ENCODE peak calls at places on chromosomes 11 and 22, in seven cellular contexts. One of them, this sample, is unnamed.

GRCh38 chr22:24592144-24592845 is 578 bp downstream of the LRRC75B start:
- DNase-seq in HCT116: no peak
- DNase-seq in HepG2: no peak
- DNase-seq in endothelial cell of umbilical vein: peak; percentile 8
- DNase-seq in K562: no peak
- DNase-seq in SK-N-SH: no peak
- DNase-seq in H1: no peak
- DNase-seq in this sample: no peak

GRCh38 chr22:47177334-47177815 is 414.9 kb downstream of the TBC1D22A start:
- DNase-seq in HCT116: no peak
- DNase-seq in HepG2: no peak
- DNase-seq in endothelial cell of umbilical vein: no peak
- DNase-seq in K562: no peak
- DNase-seq in SK-N-SH: no peak
- DNase-seq in H1: no peak
- DNase-seq in this sample: no peak

GRCh38 chr22:36971726-36972125 is 47.5 kb downstream of the TST start:
- DNase-seq in HCT116: no peak
- DNase-seq in HepG2: no peak
- DNase-seq in endothelial cell of umbilical vein: no peak
- DNase-seq in K562: no peak
- DNase-seq in SK-N-SH: no peak
- DNase-seq in H1: no peak
- DNase-seq in this sample: no peak

GRCh38 chr11:69614085-69614484 is 26.9 kb upstream of the CCND1 start:
- DNase-seq in HCT116: no peak
- DNase-seq in HepG2: no peak
- DNase-seq in endothelial cell of umbilical vein: no peak
- DNase-seq in K562: no peak
- DNase-seq in SK-N-SH: no peak
- DNase-seq in H1: no peak
- DNase-seq in this sample: no peak

GRCh38 chr11:133828861-133829260 is 16.5 kb downstream of the SPATA19 start:
- DNase-seq in HCT116: no peak
- DNase-seq in HepG2: no peak
- DNase-seq in endothelial cell of umbilical vein: no peak
- DNase-seq in K562: no peak
- DNase-seq in SK-N-SH: no peak
- DNase-seq in H1: no peak
- DNase-seq in this sample: no peak

GRCh38 chr11:71420455-71421241 is 27.5 kb downstream of the DHCR7 start:
- DNase-seq in HCT116: peak; percentile 56
- DNase-seq in HepG2: peak; percentile 48
- DNase-seq in endothelial cell of umbilical vein: peak; percentile 32
- DNase-seq in K562: peak; percentile 66
- DNase-seq in SK-N-SH: peak; percentile 63
- DNase-seq in H1: peak; percentile 44
- DNase-seq in this sample: peak; percentile 40

GRCh38 chr11:19374189-19374588 is 133.4 kb upstream of the E2F8 start:
- DNase-seq in HCT116: no peak
- DNase-seq in HepG2: no peak
- DNase-seq in endothelial cell of umbilical vein: peak; percentile 77
- DNase-seq in K562: no peak
- DNase-seq in SK-N-SH: no peak
- DNase-seq in H1: no peak
- DNase-seq in this sample: no peak

GRCh38 chr11:129937592-129938238 is 42.3 kb upstream of the NFRKB start:
- DNase-seq in HCT116: no peak
- DNase-seq in HepG2: no peak
- DNase-seq in endothelial cell of umbilical vein: no peak
- DNase-seq in K562: no peak
- DNase-seq in SK-N-SH: no peak
- DNase-seq in H1: no peak
- DNase-seq in this sample: no peak

GRCh38 chr22:27698830-27699229 is 102.7 kb downstream of the MN1 start:
- DNase-seq in HCT116: no peak
- DNase-seq in HepG2: no peak
- DNase-seq in endothelial cell of umbilical vein: no peak
- DNase-seq in K562: no peak
- DNase-seq in SK-N-SH: no peak
- DNase-seq in H1: no peak
- DNase-seq in this sample: no peak

GRCh38 chr22:37442537-37442936 is 15.3 kb upstream of the ELFN2 start:
- DNase-seq in HCT116: peak; percentile 67
- DNase-seq in HepG2: peak; percentile 18
- DNase-seq in endothelial cell of umbilical vein: no peak
- DNase-seq in K562: no peak
- DNase-seq in SK-N-SH: no peak
- DNase-seq in H1: no peak
- DNase-seq in this sample: no peak

GRCh38 chr11:5690736-5691135 is 1.1 kb downstream of the TRIM22 start:
- DNase-seq in HCT116: no peak
- DNase-seq in HepG2: no peak
- DNase-seq in endothelial cell of umbilical vein: peak; percentile 72
- DNase-seq in K562: no peak
- DNase-seq in SK-N-SH: no peak
- DNase-seq in H1: no peak
- DNase-seq in this sample: no peak
- H3K9ac ChIP-seq in HCT116: no peak overlapping the region
- H3K9ac ChIP-seq in HepG2: no peak overlapping the region
- H3K9ac ChIP-seq in endothelial cell of umbilical vein: peak overlapping the region; percentile 98
- H3K9ac ChIP-seq in K562: no peak overlapping the region
- H3K9ac ChIP-seq in SK-N-SH: peak overlapping the region; percentile 84
- H3K9ac ChIP-seq in H1: no peak overlapping the region
- H3K9ac ChIP-seq in this sample: no peak overlapping the region

GRCh38 chr22:19761022-19761499 is 483 bp downstream of the TBX1 start:
- DNase-seq in HCT116: no peak
- DNase-seq in HepG2: no peak
- DNase-seq in endothelial cell of umbilical vein: no peak
- DNase-seq in K562: no peak
- DNase-seq in SK-N-SH: peak; percentile 71
- DNase-seq in H1: no peak
- DNase-seq in this sample: no peak

GRCh38 chr22:19760652-19761002 is at the start of gene TBX1:
- DNase-seq in HCT116: no peak
- DNase-seq in HepG2: no peak
- DNase-seq in endothelial cell of umbilical vein: no peak
- DNase-seq in K562: no peak
- DNase-seq in SK-N-SH: peak; percentile 65
- DNase-seq in H1: no peak
- DNase-seq in this sample: no peak

GRCh38 chr22:19759994-19760651 is 455 bp upstream of the TBX1 start:
- DNase-seq in HCT116: no peak
- DNase-seq in HepG2: no peak
- DNase-seq in endothelial cell of umbilical vein: no peak
- DNase-seq in K562: peak; percentile 98
- DNase-seq in SK-N-SH: peak; percentile 74
- DNase-seq in H1: no peak
- DNase-seq in this sample: no peak

GRCh38 chr22:19762315-19763140 is 1.9 kb downstream of the TBX1 start:
- DNase-seq in HCT116: no peak
- DNase-seq in HepG2: no peak
- DNase-seq in endothelial cell of umbilical vein: peak; percentile 35
- DNase-seq in K562: no peak
- DNase-seq in SK-N-SH: no peak
- DNase-seq in H1: no peak
- DNase-seq in this sample: no peak

GRCh38 chr22:19761500-19762314 is 1.1 kb downstream of the TBX1 start:
- DNase-seq in HCT116: no peak
- DNase-seq in HepG2: peak; percentile 35
- DNase-seq in endothelial cell of umbilical vein: no peak
- DNase-seq in K562: peak; percentile 71
- DNase-seq in SK-N-SH: no peak
- DNase-seq in H1: no peak
- DNase-seq in this sample: no peak
- H3K4me3 ChIP-seq in HCT116: no peak overlapping the region
- H3K4me3 ChIP-seq in HepG2: peak overlapping the region; percentile 59
- H3K4me3 ChIP-seq in endothelial cell of umbilical vein: peak overlapping the region; percentile 50
- H3K4me3 ChIP-seq in K562: peak overlapping the region; percentile 36
- H3K4me3 ChIP-seq in SK-N-SH: no peak overlapping the region
- H3K4me3 ChIP-seq in H1: no peak overlapping the region
- H3K4me3 ChIP-seq in this sample: peak overlapping the region; percentile 86

GRCh38 chr22:22897947-22898346 is 10.3 kb downstream of the IGLL5 start:
- DNase-seq in HCT116: no peak
- DNase-seq in HepG2: no peak
- DNase-seq in endothelial cell of umbilical vein: no peak
- DNase-seq in K562: no peak
- DNase-seq in SK-N-SH: no peak
- DNase-seq in H1: no peak
- DNase-seq in this sample: no peak

GRCh38 chr22:22903355-22903777 is 15.8 kb downstream of the IGLL5 start:
- DNase-seq in HCT116: no peak
- DNase-seq in HepG2: no peak
- DNase-seq in endothelial cell of umbilical vein: no peak
- DNase-seq in K562: peak; percentile 59
- DNase-seq in SK-N-SH: no peak
- DNase-seq in H1: no peak
- DNase-seq in this sample: no peak

GRCh38 chr22:22902247-22902962 is 14.8 kb downstream of the IGLL5 start:
- DNase-seq in HCT116: no peak
- DNase-seq in HepG2: no peak
- DNase-seq in endothelial cell of umbilical vein: no peak
- DNase-seq in K562: peak; percentile 65
- DNase-seq in SK-N-SH: no peak
- DNase-seq in H1: no peak
- DNase-seq in this sample: no peak

GRCh38 chr22:22897036-22897435 is 9.4 kb downstream of the IGLL5 start:
- DNase-seq in HCT116: no peak
- DNase-seq in HepG2: no peak
- DNase-seq in endothelial cell of umbilical vein: no peak
- DNase-seq in K562: peak; percentile 61
- DNase-seq in SK-N-SH: no peak
- DNase-seq in H1: no peak
- DNase-seq in this sample: no peak

DNA sequence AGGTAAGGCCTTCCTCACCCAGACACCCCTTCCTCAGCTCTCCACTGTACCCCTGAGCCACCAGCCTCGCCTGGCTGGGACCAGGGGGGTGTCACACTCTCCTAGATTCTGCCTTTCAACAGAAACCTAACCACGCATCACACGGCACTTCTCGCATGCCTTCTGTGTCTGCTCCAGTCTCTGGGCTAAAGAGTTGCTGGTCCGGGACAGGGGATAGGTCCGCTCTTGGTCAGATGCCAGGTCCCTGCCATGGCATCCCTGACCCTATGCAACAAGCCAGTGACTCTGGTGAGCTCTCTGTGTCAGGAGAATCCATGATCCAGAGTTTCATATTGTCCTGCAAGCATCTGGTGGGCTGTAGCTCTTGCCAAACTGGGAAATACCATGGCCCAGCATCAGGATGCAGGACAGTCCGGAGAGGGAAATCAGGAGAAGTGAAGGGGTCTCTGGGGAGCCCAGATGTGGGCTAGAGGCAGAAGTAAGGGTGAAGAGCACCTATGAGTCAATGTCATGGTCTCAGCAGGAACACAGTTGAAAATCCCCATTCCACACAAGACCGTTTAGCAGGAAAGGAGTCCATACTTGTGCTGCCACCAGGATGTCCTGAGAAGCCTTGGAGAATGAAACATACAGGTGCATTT is 14.1 kb downstream of the IGLL5 start:
- DNase-seq in HCT116: no peak
- DNase-seq in HepG2: no peak
- DNase-seq in endothelial cell of umbilical vein: peak; percentile 4
- DNase-seq in K562: peak; percentile 62
- DNase-seq in SK-N-SH: no peak
- DNase-seq in H1: no peak
- DNase-seq in this sample: no peak
- TF ChIP-seq POLR2AphosphoS5 in HCT116: no peak
- TF ChIP-seq POLR2AphosphoS5 in HepG2: no peak
- TF ChIP-seq POLR2AphosphoS5 in endothelial cell of umbilical vein: no peak
- TF ChIP-seq POLR2AphosphoS5 in K562: no peak
- TF ChIP-seq POLR2AphosphoS5 in SK-N-SH: no peak
- TF ChIP-seq POLR2AphosphoS5 in H1: no peak
- TF ChIP-seq POLR2AphosphoS5 in this sample: no peak

DNA sequence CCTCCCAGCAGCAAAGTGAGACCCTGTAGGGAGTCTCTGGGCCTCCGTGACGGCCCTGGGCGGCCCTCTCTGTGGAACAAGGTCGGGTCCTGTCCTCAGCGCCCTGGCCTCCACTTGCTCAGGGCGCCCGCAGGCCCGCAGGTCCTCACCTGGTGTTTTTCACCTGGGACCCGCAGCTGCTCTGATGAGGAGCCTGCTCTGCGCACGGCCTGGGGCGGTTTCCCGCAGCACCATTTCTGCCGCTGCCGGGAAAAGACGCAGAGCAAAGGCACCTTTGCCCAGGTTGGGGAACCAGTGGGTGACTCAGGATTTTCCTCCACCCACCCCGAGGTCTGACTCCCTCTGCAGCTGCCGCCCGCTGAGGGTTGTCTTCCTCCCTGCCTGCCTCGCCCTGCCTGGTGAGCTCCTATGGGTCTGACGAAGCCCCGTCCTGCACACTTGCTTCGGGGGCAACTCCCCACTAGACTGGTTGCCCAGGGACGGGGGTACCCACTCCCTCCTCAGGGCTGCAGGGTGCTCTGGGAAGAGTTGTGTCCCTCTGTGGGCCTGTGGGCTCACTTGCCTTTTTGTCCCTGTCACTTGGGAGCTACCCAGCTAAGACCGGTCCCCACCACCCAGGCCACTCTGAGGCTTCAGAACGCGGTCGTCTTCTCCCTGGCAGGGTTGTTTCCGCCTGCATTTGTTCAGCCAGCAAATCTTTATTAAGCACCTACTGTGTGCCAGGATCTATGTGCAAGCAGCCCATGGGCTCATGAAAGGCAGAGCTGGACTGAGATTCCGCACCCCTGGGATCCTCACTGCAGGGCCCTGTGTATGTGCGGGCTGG is 89.5 kb downstream of the KCNQ1 start:
- DNase-seq in HCT116: peak; percentile 53
- DNase-seq in HepG2: no peak
- DNase-seq in endothelial cell of umbilical vein: no peak
- DNase-seq in K562: no peak
- DNase-seq in SK-N-SH: no peak
- DNase-seq in H1: no peak
- DNase-seq in this sample: no peak
- H3K9ac ChIP-seq in HCT116: peak overlapping the region; percentile 79
- H3K9ac ChIP-seq in HepG2: peak overlapping the region; percentile 19
- H3K9ac ChIP-seq in endothelial cell of umbilical vein: no peak overlapping the region
- H3K9ac ChIP-seq in K562: no peak overlapping the region
- H3K9ac ChIP-seq in SK-N-SH: no peak overlapping the region
- H3K9ac ChIP-seq in H1: no peak overlapping the region
- H3K9ac ChIP-seq in this sample: no peak overlapping the region

This sample was measured in SK-N-MC.